ENCODE peak calls at places on chromosomes 1 and 21, in five cellular contexts. R is ovary, U is HepG2, D is SK-N-SH, Q is tibial nerve. W is an unnamed sample. For H3K27me3, the result is how much of the 10 kb centered on the place peaks cover.

GRCh38 chr1:67888707-67889106 is 55.4 kb upstream of the GNG12 start:
- DNase-seq in R (no peak), U (no peak), D (no peak), Q (no peak), W (no peak)

GRCh38 chr1:71049951-71050598 is 2.5 kb upstream of the PTGER3 start:
- DNase-seq in R (no peak), U (peak), D (peak), Q (no peak), W (no peak)

GRCh38 chr1:29703596-29703995 is 467.3 kb downstream of the PTPRU start:
- DNase-seq in R (no peak), U (no peak), D (peak), Q (no peak), W (no peak)

GRCh38 chr21:43988506-43989230 is 23.4 kb upstream of the TRAPPC10 start:
- DNase-seq in R (no peak), U (no peak), D (peak), Q (no peak), W (no peak)

GRCh38 chr1:9086060-9086459 is 16.6 kb upstream of the SLC2A5 start:
- DNase-seq in R (no peak), U (no peak), D (no peak), Q (no peak), W (no peak)

GRCh38 chr1:98351506-98352038 is 309.9 kb upstream of the SNX7 start:
- DNase-seq in R (no peak), U (no peak), D (no peak), Q (no peak), W (no peak)

GRCh38 chr1:59156031-59156430 is 140.9 kb upstream of the FGGY start:
- DNase-seq in R (no peak), U (no peak), D (no peak), Q (no peak), W (no peak)

GRCh38 chr21:18114735-18115134 is 129.9 kb upstream of the CHODL start:
- DNase-seq in R (no peak), U (no peak), D (no peak), Q (no peak), W (no peak)

GRCh38 chr1:41483960-41484844 is at the start of gene EDN2:
- DNase-seq in R (no peak), U (no peak), D (peak), Q (no peak), W (peak)

GRCh38 chr1:165898837-165899236 is 71.4 kb downstream of the UCK2 start:
- DNase-seq in R (no peak), U (no peak), D (no peak), Q (no peak), W (no peak)

GRCh38 chr1:246576709-246577032 is 10.4 kb downstream of the CNST start:
- DNase-seq in R (no peak), U (no peak), D (no peak), Q (no peak), W (no peak)
- H3K27ac ChIP-seq in R (no peak), U (no peak), D (no peak), Q (no peak), W (no peak)

DNA sequence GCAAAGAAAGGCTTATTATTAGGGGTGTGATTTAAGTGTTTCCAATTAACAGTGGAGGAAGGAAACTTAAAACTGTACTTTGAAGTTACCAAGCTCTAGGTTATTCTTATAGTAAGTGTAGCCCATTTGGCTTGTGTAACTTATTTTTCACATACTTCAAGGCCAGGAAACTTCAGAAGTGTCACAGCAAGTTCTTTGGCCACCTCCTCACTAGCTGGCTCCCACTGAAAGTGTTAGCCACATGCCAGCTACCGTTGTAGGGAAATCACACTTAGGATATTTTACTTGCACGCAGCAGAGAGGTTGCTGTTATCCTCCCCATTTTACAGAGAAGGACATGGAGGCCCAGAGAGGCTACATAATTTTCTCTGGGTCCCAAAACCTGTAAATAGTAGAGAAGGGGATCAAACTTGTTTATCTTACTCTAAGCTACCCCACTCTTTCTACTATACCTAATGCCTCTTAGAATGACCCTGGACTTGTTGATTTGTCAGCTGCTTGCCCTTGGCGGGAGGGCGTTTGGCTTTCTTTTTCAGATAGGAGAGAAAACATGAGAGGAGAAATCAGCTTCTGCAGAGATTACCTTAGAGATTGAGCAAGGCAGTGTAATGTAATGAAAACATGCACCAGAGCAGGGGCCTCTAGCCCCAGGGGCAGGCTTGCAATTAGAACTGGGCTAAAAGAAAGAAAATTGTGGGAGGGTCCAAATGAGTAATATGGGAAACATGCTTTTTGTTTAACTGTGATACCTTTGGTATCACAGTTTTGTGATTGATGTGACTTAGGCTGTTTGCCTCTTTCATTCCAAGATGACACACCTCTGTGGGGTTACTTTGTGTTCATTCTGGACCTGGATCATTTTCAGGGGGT is 89.5 kb downstream of the PBX1 start:
- DNase-seq in R (no peak), U (no peak), D (peak), Q (no peak), W (peak)
- TF ChIP-seq EP300 in R (no peak), U (no peak), D (no peak), Q (no peak), W (no peak)

GRCh38 chr1:1356796-1357401 is 1.5 kb downstream of the MXRA8 start:
- DNase-seq in R (no peak), U (no peak), D (no peak), Q (no peak), W (peak)
- H3K27me3 ChIP-seq in R (under half), U (under half), D (under half), Q (under half), W (half or more)

GRCh38 chr1:145983206-145983675 is 13.1 kb downstream of the TXNIP start:
- DNase-seq in R (peak), U (no peak), D (no peak), Q (no peak), W (peak)

GRCh38 chr1:145982010-145982723 is 14.2 kb downstream of the TXNIP start:
- DNase-seq in R (peak), U (no peak), D (no peak), Q (no peak), W (peak)

GRCh38 chr1:145979746-145980435 is 15.4 kb downstream of the POLR3GL start:
- DNase-seq in R (peak), U (no peak), D (no peak), Q (no peak), W (peak)

GRCh38 chr1:145978860-145979745 is 14.6 kb downstream of the POLR3GL start:
- DNase-seq in R (peak), U (peak), D (peak), Q (peak), W (peak)

GRCh38 chr1:145981299-145981600 is 15.1 kb downstream of the TXNIP start:
- DNase-seq in R (no peak), U (no peak), D (no peak), Q (no peak), W (peak)
- H3K27ac ChIP-seq in R (peak), U (no peak), D (no peak), Q (peak), W (peak)